ENCODE peak calls at places on chromosomes 4 and X, in eight cellular contexts. V is adrenal gland, K is epithelial cell of esophagus, R is fibroblast of mammary gland, W is stomach, S is WERI-Rb-1, D is NB4, A is mesothelial cell of epicardium. C is an unnamed sample.

GRCh38 chr4:41538887-41539498 is 1.0 kb downstream of the LIMCH1 start:
- DNase-seq in D (no peak), W (no peak), K (peak), S (no peak), A (no peak), V (peak), R (no peak), C (no peak)

GRCh38 chr4:81844717-81845116 is 373.0 kb upstream of the RASGEF1B start:
- DNase-seq in K (peak), S (peak), A (peak), D (peak), V (peak), R (peak), W (peak), C (peak)

GRCh38 chr4:120613778-120614177 is 308.7 kb downstream of the PRDM5 start:
- DNase-seq in R (no peak), W (no peak), S (no peak), D (no peak), K (no peak), A (no peak), V (no peak), C (no peak)

GRCh38 chr4:139234258-139234657 is 45.8 kb downstream of the MGARP start:
- DNase-seq in W (no peak), D (no peak), R (no peak), K (no peak), V (no peak), A (no peak), S (no peak), C (no peak)

GRCh38 chr4:123939621-123940020 is 543.0 kb downstream of the SPRY1 start:
- DNase-seq in S (no peak), R (peak), V (no peak), A (no peak), D (no peak), K (peak), W (no peak), C (no peak)

GRCh38 chr4:137531121-137531520 is 1.2 kb downstream of the PCDH18 start:
- DNase-seq in S (no peak), D (no peak), V (peak), A (no peak), R (peak), W (no peak), K (no peak), C (no peak)

GRCh38 chrX:94662665-94663064 is 988.7 kb downstream of the FAM133A start:
- DNase-seq in R (no peak), S (no peak), A (no peak), W (no peak), D (peak), V (no peak), K (peak), C (no peak)

GRCh38 chrX:48516987-48517386 is 4.6 kb upstream of the EBP start:
- DNase-seq in S (no peak), W (no peak), R (no peak), A (no peak), D (no peak), V (no peak), K (no peak), C (no peak)

GRCh38 chrX:10071451-10072163 is 85.2 kb upstream of the CLCN4 start:
- DNase-seq in V (no peak), K (no peak), D (no peak), A (no peak), W (no peak), S (no peak), R (peak), C (no peak)

GRCh38 chrX:24767557-24767956 is 73.8 kb downstream of the POLA1 start:
- DNase-seq in R (peak), D (no peak), S (no peak), A (no peak), K (peak), W (no peak), V (no peak), C (no peak)

GRCh38 chr4:156536661-156537060 is 434.9 kb downstream of the PDGFC start:
- DNase-seq in D (no peak), W (no peak), K (peak), A (no peak), S (no peak), R (peak), V (no peak), C (no peak)

GRCh38 chr4:89164400-89164799 is 53.1 kb downstream of the TIGD2 start:
- DNase-seq in K (no peak), D (no peak), A (no peak), S (no peak), R (no peak), V (no peak), W (no peak), C (no peak)

GRCh38 chrX:66635360-66635759 is 3.5 kb downstream of the EDA2R start:
- DNase-seq in R (peak), D (no peak), V (peak), K (peak), A (no peak), W (no peak), S (no peak), C (no peak)

GRCh38 chr4:2411786-2412510 is 6.5 kb downstream of the ZFYVE28 start:
- DNase-seq in K (no peak), S (no peak), R (no peak), W (no peak), A (no peak), D (no peak), V (no peak), C (peak)

GRCh38 chr4:6824772-6825402 is 42.4 kb downstream of the KIAA0232 start:
- DNase-seq in D (no peak), V (no peak), S (no peak), W (no peak), A (no peak), K (no peak), R (no peak), C (no peak)

GRCh38 chrX:132614297-132614696 is 125.5 kb upstream of the MBNL3 start:
- DNase-seq in W (no peak), A (no peak), R (peak), V (peak), K (peak), D (peak), S (peak), C (no peak)

GRCh38 chr4:3865986-3866812 is 100.0 kb downstream of the ADRA2C start:
- DNase-seq in S (peak), V (no peak), R (no peak), K (no peak), D (no peak), W (no peak), A (peak), C (no peak)

GRCh38 chr4:159205462-159205861 is 102.6 kb downstream of the RAPGEF2 start:
- DNase-seq in A (no peak), R (no peak), D (no peak), S (no peak), K (no peak), W (no peak), V (no peak), C (no peak)

GRCh38 chr4:101660607-101661006 is 129.9 kb upstream of the BANK1 start:
- DNase-seq in V (no peak), A (no peak), R (peak), D (no peak), S (no peak), W (no peak), K (no peak), C (no peak)

GRCh38 chr4:2276581-2277325 is 14.8 kb upstream of the MXD4 start:
- DNase-seq in W (no peak), D (no peak), A (no peak), V (no peak), K (no peak), R (no peak), S (no peak), C (no peak)

GRCh38 chr4:145308598-145308997 is 128.2 kb upstream of the OTUD4 start:
- DNase-seq in A (no peak), S (no peak), R (peak), V (no peak), K (no peak), W (no peak), D (no peak), C (peak)

GRCh38 chr4:41414380-41414779 is 123.6 kb upstream of the LIMCH1 start:
- DNase-seq in K (no peak), S (no peak), R (no peak), V (no peak), D (no peak), A (no peak), W (no peak), C (no peak)

GRCh38 chrX:117707948-117708743 is 408.5 kb downstream of the KLHL13 start:
- DNase-seq in A (no peak), W (no peak), D (no peak), V (no peak), S (no peak), R (no peak), K (peak), C (no peak)

GRCh38 chrX:44267861-44268260 is 75.6 kb downstream of the EFHC2 start:
- DNase-seq in W (no peak), S (no peak), A (no peak), R (no peak), V (no peak), K (peak), D (no peak), C (no peak)

GRCh38 chrX:96407043-96407442 is 277.6 kb upstream of the DIAPH2 start:
- DNase-seq in D (no peak), R (peak), K (peak), S (no peak), A (no peak), V (peak), W (peak), C (no peak)

GRCh38 chr4:152083348-152083747 is 322.5 kb upstream of the GATB start:
- DNase-seq in V (no peak), W (no peak), S (no peak), R (no peak), D (no peak), K (no peak), A (no peak), C (no peak)

GRCh38 chrX:2504706-2505332 is 4.0 kb upstream of the DHRSX start:
- DNase-seq in D (no peak), A (no peak), V (no peak), K (no peak), R (no peak), W (no peak), S (no peak), C (no peak)

GRCh38 chr4:26161030-26161824 is 159.6 kb upstream of the RBPJ start:
- DNase-seq in S (peak), V (no peak), K (no peak), D (peak), A (no peak), W (no peak), R (no peak), C (peak)

GRCh38 chr4:144648042-144648441 is 2.1 kb downstream of the HHIP start:
- DNase-seq in V (no peak), D (no peak), A (no peak), K (no peak), R (no peak), S (no peak), W (no peak), C (no peak)

GRCh38 chrX:106995678-106996077 is 4.3 kb downstream of the MORC4 start:
- DNase-seq in D (no peak), S (no peak), W (no peak), A (no peak), K (no peak), V (no peak), R (no peak), C (no peak)

GRCh38 chr4:174119818-174120217 is 163.6 kb downstream of the FBXO8 start:
- DNase-seq in D (no peak), R (peak), V (no peak), A (no peak), K (no peak), S (no peak), W (no peak), C (no peak)

GRCh38 chrX:53587795-53588194 is 98.7 kb downstream of the HUWE1 start:
- DNase-seq in D (no peak), V (no peak), R (no peak), K (no peak), S (no peak), A (no peak), W (no peak), C (no peak)

GRCh38 chr4:113604955-113605354 is 156.6 kb downstream of the CAMK2D start:
- DNase-seq in W (no peak), A (no peak), S (no peak), D (no peak), R (peak), K (peak), V (no peak), C (no peak)

GRCh38 chr4:145069361-145069760 is 28.6 kb downstream of the ANAPC10 start:
- DNase-seq in A (no peak), R (peak), W (no peak), K (peak), S (no peak), D (no peak), V (no peak), C (no peak)

GRCh38 chrX:104707572-104707971 is 141.6 kb downstream of the IL1RAPL2 start:
- DNase-seq in V (no peak), S (no peak), A (no peak), K (peak), D (no peak), R (peak), W (no peak), C (no peak)

GRCh38 chr4:148770848-148771247 is 328.6 kb upstream of the NR3C2 start:
- DNase-seq in S (no peak), V (no peak), R (peak), K (peak), A (no peak), W (no peak), D (no peak), C (no peak)

GRCh38 chrX:26783512-26784225 is 567.7 kb downstream of the MAGEB5 start:
- DNase-seq in S (peak), K (peak), D (peak), A (no peak), W (peak), R (peak), V (peak), C (peak)

GRCh38 chrX:101550362-101550761 is at the start of gene ARMCX1:
- DNase-seq in A (no peak), S (no peak), K (peak), W (peak), V (peak), D (peak), R (peak), C (peak)

GRCh38 chrX:100410083-100410590 is at the start of gene PCDH19:
- DNase-seq in R (peak), V (peak), D (no peak), W (peak), A (peak), S (no peak), K (peak), C (peak)

GRCh38 chrX:134546187-134546586 is 86.2 kb downstream of the HPRT1 start:
- DNase-seq in V (no peak), K (no peak), A (no peak), S (no peak), R (no peak), D (no peak), W (no peak), C (no peak)

DNA sequence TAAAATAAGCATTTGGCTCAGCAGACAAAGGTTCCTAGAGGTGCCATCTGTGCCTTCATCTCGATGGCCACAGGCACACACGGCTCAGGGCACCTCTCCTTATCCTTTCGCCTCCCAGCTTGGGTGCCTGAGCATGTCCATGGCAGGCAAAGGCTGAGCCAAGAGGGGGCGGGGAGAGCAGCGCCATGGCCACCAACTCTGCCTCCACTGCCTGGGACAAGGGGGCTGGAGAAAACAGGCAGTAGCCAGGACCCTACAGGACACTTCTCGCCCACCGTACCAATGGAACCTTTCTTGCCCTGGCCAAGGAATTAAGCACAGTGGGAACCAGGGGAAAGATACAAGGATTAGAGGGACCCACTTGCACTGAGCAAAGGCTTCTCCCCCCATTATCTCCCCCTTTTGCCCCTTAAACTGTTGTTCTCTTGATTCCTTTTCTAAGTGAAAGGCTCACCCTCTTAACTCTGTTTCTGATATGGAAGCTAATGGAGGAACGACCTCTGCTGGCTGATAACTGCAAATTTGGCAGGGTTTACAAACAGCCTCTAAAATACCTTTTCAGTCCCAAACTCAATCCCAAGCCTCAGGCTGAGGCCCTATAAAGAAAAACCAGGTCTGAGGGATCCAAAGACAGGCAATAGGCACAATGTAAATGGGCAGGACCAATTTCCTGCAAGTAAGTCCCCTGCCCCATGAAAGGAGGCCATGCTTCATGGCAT is 335.2 kb downstream of the ADAM29 start:
- DNase-seq in S (no peak), D (peak), R (peak), A (no peak), V (no peak), W (no peak), K (peak), C (no peak)
- TF ChIP-seq CTCF in S (peak), D (peak), R (peak), A (no peak), V (no peak), W (no peak), K (peak), C (no peak)

GRCh38 chr4:147511005-147511660 is 30.2 kb downstream of the EDNRA start:
- DNase-seq in A (no peak), W (no peak), R (no peak), K (no peak), D (no peak), V (no peak), S (no peak), C (no peak)

GRCh38 chr4:147513051-147513450 is 32.2 kb downstream of the EDNRA start:
- DNase-seq in D (no peak), A (no peak), S (no peak), K (no peak), W (no peak), V (no peak), R (no peak), C (no peak)

GRCh38 chr4:147516133-147516532 is 35.2 kb downstream of the EDNRA start:
- DNase-seq in R (no peak), K (no peak), S (no peak), V (no peak), D (no peak), A (no peak), W (no peak), C (no peak)

GRCh38 chr4:147515220-147515936 is 34.5 kb downstream of the EDNRA start:
- DNase-seq in R (no peak), W (no peak), A (no peak), S (no peak), V (no peak), K (peak), D (no peak), C (no peak)

DNA sequence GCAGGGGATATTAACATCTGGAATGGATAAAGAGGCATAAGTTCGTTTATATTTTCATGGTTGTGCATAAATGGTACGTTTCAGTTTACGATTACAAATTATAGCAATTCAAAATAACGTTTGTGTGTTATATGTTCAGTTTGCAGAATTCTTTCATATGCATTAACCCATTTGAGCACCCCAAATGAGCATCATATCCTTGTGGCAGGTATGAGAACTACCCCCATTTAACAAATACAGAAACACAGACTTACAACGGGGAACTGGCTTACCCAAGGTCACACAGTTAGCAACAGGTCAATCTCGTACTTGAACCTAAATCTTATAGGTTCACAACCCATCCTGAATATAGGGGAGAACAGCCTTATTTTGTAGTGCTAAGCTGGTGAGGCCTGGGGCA is 33.1 kb downstream of the EDNRA start:
- DNase-seq in R (no peak), W (no peak), V (no peak), K (no peak), D (no peak), S (no peak), A (no peak), C (no peak)
- TF ChIP-seq CTCF in R (peak), W (no peak), V (no peak), K (peak), D (no peak), S (no peak), A (peak), C (no peak)

GRCh38 chr4:52588097-52588496 is 71.0 kb downstream of the USP46 start:
- DNase-seq in D (peak), A (no peak), R (peak), S (peak), K (peak), W (no peak), V (peak), C (peak)
- TF ChIP-seq CTCF in D (peak), A (no peak), R (peak), S (peak), K (peak), W (no peak), V (no peak), C (peak)

DNA sequence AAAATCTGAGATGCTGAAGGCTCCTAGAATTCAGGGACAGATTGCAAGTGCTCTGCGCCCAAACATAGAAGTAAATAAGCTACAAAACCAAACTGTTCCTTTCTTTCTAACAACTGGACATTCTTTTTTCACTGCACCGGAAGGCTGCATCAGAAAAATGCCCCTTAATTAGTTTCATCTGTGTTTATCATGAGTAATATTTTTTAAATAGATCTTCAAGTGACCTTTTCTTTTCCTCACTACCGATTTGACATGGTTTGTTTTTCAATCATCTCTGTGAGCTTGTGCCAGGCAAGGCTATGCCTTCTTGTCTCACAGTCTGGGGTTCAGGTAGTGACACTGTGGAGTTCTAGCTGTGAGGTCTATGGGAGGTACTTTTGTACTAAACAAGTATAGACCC is 22.5 kb upstream of the ADAMTS3 start:
- DNase-seq in V (no peak), S (no peak), A (no peak), W (no peak), R (peak), K (no peak), D (no peak), C (no peak)
- TF ChIP-seq CTCF in V (no peak), S (no peak), A (no peak), W (no peak), R (no peak), K (no peak), D (no peak), C (no peak)

GRCh38 chrX:13857804-13858203 is 40.9 kb upstream of the GPM6B start:
- DNase-seq in W (no peak), A (no peak), S (no peak), R (no peak), D (no peak), V (no peak), K (peak), C (no peak)

GRCh38 chrX:13855689-13856425 is 39.0 kb upstream of the GPM6B start:
- DNase-seq in S (no peak), W (no peak), K (no peak), A (no peak), R (peak), D (no peak), V (no peak), C (no peak)

DNA sequence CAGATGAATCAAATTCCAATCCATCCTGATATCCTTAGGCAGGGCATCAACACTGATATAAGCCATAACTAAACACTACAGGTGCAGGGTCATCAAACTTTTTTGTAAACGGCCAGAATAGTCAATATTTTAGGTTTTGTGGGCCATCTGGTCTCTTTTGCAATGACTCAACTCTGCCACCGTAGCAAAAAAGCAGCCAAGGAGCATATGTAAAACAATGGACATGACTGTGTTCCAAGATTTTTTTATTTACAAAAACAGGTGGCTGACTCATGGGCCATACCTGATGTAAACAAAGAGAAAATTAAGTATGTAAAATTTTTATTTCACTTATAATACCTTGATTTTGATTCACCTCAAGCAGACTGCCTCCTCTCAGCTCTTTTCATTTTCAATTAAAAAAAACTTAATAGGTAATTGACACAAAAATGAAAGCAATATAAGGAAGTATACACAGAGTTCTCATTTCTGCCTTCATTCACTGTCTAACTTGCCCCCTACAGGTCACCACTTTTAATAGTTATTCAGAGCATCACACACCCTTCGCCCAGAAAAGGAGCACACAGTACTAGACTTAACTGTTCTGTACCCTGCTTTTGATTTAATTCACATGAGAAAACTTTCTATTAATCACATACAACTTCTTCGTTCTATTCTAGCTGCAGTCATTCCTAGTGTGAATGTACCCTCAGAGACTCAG is 35.3 kb upstream of the GPM6B start:
- DNase-seq in V (no peak), R (no peak), D (peak), K (no peak), S (no peak), W (no peak), A (no peak), C (no peak)
- TF ChIP-seq CTCF in V (no peak), R (no peak), D (no peak), K (no peak), S (no peak), W (no peak), A (no peak), C (no peak)

C was measured in activated CD8-positive, alpha-beta T cell treated with anti-CD3 and anti-CD28 coated beads for 36 hours.